ENCODE peak calls at places on chromosomes 1 and 21, in seven cellular contexts. C is AG09309, X is HCT116, G is astrocyte of the spinal cord, A is ovary, D is heart right ventricle, L is thoracic aorta. F is an unnamed sample.

GRCh38 chr1:16372535-16373340 is 5.7 kb downstream of the SZRD1 start:
- DNase-seq in C (no peak), X (no peak), G (no peak), A (no peak), D (no peak), L (no peak), F (no peak)

GRCh38 chr1:232443372-232443771 is 186.6 kb downstream of the SIPA1L2 start:
- DNase-seq in C (no peak), X (no peak), G (no peak), A (no peak), D (no peak), L (no peak), F (no peak)

GRCh38 chr21:33063365-33063883 is 6.5 kb upstream of the OLIG1 start:
- DNase-seq in C (no peak), X (no peak), G (no peak), A (no peak), D (no peak), L (no peak), F (no peak)

GRCh38 chr1:175015243-175015642 is 8.0 kb downstream of the MRPS14 start:
- DNase-seq in C (peak; percentile 37), X (no peak), G (peak; percentile 81), A (no peak), D (no peak), L (no peak), F (no peak)

GRCh38 chr21:46368533-46369285 is 44.8 kb downstream of the PCNT start:
- DNase-seq in C (no peak), X (no peak), G (no peak), A (no peak), D (no peak), L (no peak), F (no peak)

GRCh38 chr1:11198851-11199628 is 9.9 kb downstream of the ANGPTL7 start:
- DNase-seq in C (no peak), X (no peak), G (no peak), A (no peak), D (no peak), L (no peak), F (no peak)

GRCh38 chr1:39509360-39510009 is 18.0 kb downstream of the BMP8A start:
- DNase-seq in C (no peak), X (no peak), G (peak; percentile 21), A (peak; percentile 84), D (peak; percentile 54), L (no peak), F (no peak)

GRCh38 chr1:3475839-3476573 is 21.5 kb downstream of the ARHGEF16 start:
- DNase-seq in C (no peak), X (no peak), G (no peak), A (no peak), D (no peak), L (no peak), F (no peak)

GRCh38 chr1:207863893-207864535 is 46.9 kb downstream of the CD34 start:
- DNase-seq in C (no peak), X (no peak), G (no peak), A (no peak), D (no peak), L (no peak), F (no peak)

GRCh38 chr1:243254233-243254926 is 701 bp downstream of the CEP170 start:
- DNase-seq in C (no peak), X (no peak), G (peak; percentile 72), A (peak; percentile 57), D (peak; percentile 74), L (peak; percentile 13), F (no peak)

GRCh38 chr21:22961248-22961647 is 1963.0 kb downstream of the NCAM2 start:
- DNase-seq in C (no peak), X (no peak), G (no peak), A (no peak), D (no peak), L (no peak), F (no peak)

GRCh38 chr1:18010945-18011344 is 96.7 kb upstream of the IGSF21 start:
- DNase-seq in C (no peak), X (no peak), G (no peak), A (no peak), D (no peak), L (no peak), F (no peak)

GRCh38 chr1:60655799-60656355 is 426.5 kb upstream of the NFIA start:
- DNase-seq in C (no peak), X (no peak), G (no peak), A (no peak), D (no peak), L (no peak), F (no peak)

GRCh38 chr1:67679691-67680090 is 5.3 kb upstream of the GADD45A start:
- DNase-seq in C (no peak), X (no peak), G (no peak), A (no peak), D (no peak), L (no peak), F (no peak)

GRCh38 chr1:16204634-16205332 is 7.7 kb downstream of the ARHGEF19 start:
- DNase-seq in C (no peak), X (no peak), G (no peak), A (no peak), D (no peak), L (no peak), F (no peak)

GRCh38 chr1:200850554-200850953 is 22.2 kb upstream of the GPR25 start:
- DNase-seq in C (no peak), X (no peak), G (no peak), A (no peak), D (no peak), L (no peak), F (no peak)

GRCh38 chr1:7611421-7612010 is 159.6 kb upstream of the VAMP3 start:
- DNase-seq in C (no peak), X (no peak), G (no peak), A (no peak), D (no peak), L (no peak), F (no peak)

GRCh38 chr1:232766224-232766890 is 38.9 kb upstream of the MAP10 start:
- DNase-seq in C (no peak), X (no peak), G (peak; percentile 43), A (no peak), D (no peak), L (no peak), F (no peak)

GRCh38 chr1:207020709-207021107 is 11.8 kb downstream of the C1orf116 start:
- DNase-seq in C (no peak), X (no peak), G (peak; percentile 5), A (no peak), D (no peak), L (no peak), F (no peak)

GRCh38 chr1:182484531-182485257 is 34.7 kb downstream of the RGSL1 start:
- DNase-seq in C (no peak), X (peak; percentile 16), G (no peak), A (no peak), D (no peak), L (no peak), F (no peak)

GRCh38 chr1:11550664-11551283 is 71.8 kb downstream of the DISP3 start:
- DNase-seq in C (peak; percentile 16), X (peak; percentile 38), G (peak; percentile 81), A (peak; percentile 48), D (peak; percentile 75), L (no peak), F (peak; percentile 78)

GRCh38 chr1:63703661-63704060 is 70.2 kb upstream of the ROR1 start:
- DNase-seq in C (no peak), X (no peak), G (no peak), A (no peak), D (no peak), L (no peak), F (no peak)

GRCh38 chr21:45538381-45539045 is 3.7 kb downstream of the SLC19A1 start:
- DNase-seq in C (no peak), X (no peak), G (no peak), A (no peak), D (no peak), L (no peak), F (no peak)

GRCh38 chr21:28971171-28971570 is 21.5 kb downstream of the LTN1 start:
- DNase-seq in C (no peak), X (no peak), G (no peak), A (no peak), D (no peak), L (no peak), F (no peak)

GRCh38 chr1:201501144-201501543 is 5.8 kb downstream of the CSRP1 start:
- DNase-seq in C (no peak), X (no peak), G (peak; percentile 62), A (no peak), D (no peak), L (no peak), F (no peak)

GRCh38 chr1:116331523-116331922 is 41.5 kb upstream of the ATP1A1 start:
- DNase-seq in C (no peak), X (no peak), G (no peak), A (no peak), D (no peak), L (no peak), F (no peak)

GRCh38 chr1:33001282-33001681 is 35.4 kb downstream of the AK2 start:
- DNase-seq in C (no peak), X (no peak), G (no peak), A (no peak), D (no peak), L (no peak), F (no peak)
- TF ChIP-seq CTCF in C (peak; percentile 24), X (peak; percentile 10), G (peak; percentile 32), A (no peak), D (no peak), L (no peak), F (peak; percentile 15)

GRCh38 chr21:36070999-36071398 is 1.2 kb downstream of the CBR1 start:
- DNase-seq in C (no peak), X (no peak), G (no peak), A (no peak), D (no peak), L (no peak), F (no peak)
- H3K4me3 ChIP-seq in C (peak overlapping the region; percentile 4), X (no peak overlapping the region), G (peak overlapping the region; percentile 7), A (no peak overlapping the region), D (peak overlapping the region; percentile 87), L (peak overlapping the region; percentile 75), F (peak overlapping the region; percentile 79)

DNA sequence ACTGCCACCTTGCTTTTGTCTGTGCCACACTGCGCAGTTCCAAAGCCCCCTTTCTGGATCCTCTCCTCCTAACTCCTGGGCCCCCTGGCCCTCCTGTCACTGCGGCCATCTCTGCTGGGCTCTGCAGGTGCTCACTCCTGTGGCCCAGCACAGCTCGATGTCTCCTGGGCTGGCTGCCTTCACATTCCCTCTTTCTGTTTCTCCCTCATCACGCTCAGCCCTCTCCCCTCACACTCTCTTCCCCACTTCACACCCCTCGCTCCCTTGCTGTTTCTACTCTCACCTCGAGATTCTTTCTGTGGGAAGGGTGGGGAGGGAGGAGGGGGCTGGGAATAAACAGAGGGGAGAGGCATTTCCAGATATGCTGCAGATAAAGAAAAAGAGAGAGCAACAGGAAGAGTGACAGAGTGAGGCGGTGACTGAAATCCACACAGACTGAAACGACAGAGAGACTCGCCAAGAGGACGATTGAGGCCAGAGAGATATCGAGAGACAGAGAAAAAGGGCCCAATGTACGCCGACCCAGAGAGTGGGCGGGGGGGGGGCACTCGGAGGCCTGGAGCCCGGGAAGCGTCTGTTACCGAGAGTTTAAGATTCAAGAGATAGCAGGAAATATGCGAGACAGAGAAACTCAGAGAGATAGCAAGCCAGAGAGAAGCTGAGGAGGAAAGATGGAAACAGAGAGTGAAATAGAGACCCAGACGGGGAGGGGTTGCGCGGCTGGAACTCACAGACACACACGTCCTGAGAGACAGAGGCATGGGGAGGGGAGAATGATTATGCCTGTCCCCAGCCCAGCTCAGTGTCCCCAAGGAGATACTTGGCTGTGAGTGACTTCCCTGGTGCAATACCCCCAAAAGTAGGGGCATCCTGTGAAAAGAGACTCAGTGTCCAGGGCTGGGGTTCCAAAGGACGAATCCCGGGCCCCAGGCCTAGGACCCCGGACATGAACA is 666 bp downstream of the CSF3R start:
- DNase-seq in C (no peak), X (no peak), G (no peak), A (no peak), D (no peak), L (no peak), F (no peak)
- TF ChIP-seq CTCF in C (no peak), X (no peak), G (no peak), A (no peak), D (no peak), L (no peak), F (no peak)

GRCh38 chr1:74673351-74674111 is at the start of gene ERICH3:
- DNase-seq in C (no peak), X (no peak), G (no peak), A (no peak), D (no peak), L (no peak), F (no peak)
- H3K4me3 ChIP-seq in C (peak within 1 kb of the TSS; percentile 32), X (no peak within 1 kb of the TSS), G (peak within 1 kb of the TSS; percentile 21), A (peak within 1 kb of the TSS; percentile 17), D (peak within 1 kb of the TSS; percentile 24), L (peak within 1 kb of the TSS; percentile 59), F (peak within 1 kb of the TSS; percentile 28)

F was measured in HFF-Myc.